ENCODE peak calls at places on chromosomes 1 and 21, in seven cellular contexts. S, G, W, B, P, N and T are unnamed samples.
A peak's percentile ranks its signal among the peaks of the same experiment; 100 is the strongest.

GRCh38 chr1:225762444-225762843 is 15.2 kb upstream of the SRP9 start:
- DNase-seq in P (no peak), B (peak; percentile 60), G (no peak), N (peak; percentile 17), S (no peak), W (no peak), T (peak; percentile 9)

GRCh38 chr21:27406297-27407009 is 439.6 kb upstream of the ADAMTS5 start:
- DNase-seq in B (no peak), W (no peak), G (no peak), N (no peak), P (no peak), S (no peak), T (no peak)

GRCh38 chr1:1058921-1059493 is 15.1 kb downstream of the RNF223 start:
- DNase-seq in W (no peak), S (no peak), N (peak; percentile 91), G (no peak), P (no peak), B (no peak), T (no peak)

GRCh38 chr1:109894823-109895719 is 15.6 kb upstream of the CSF1 start:
- DNase-seq in W (no peak), S (no peak), G (no peak), N (no peak), P (no peak), B (no peak), T (no peak)

GRCh38 chr1:153921080-153921802 is 1.5 kb downstream of the GATAD2B start:
- DNase-seq in G (no peak), B (no peak), P (no peak), W (no peak), S (no peak), N (no peak), T (no peak)

GRCh38 chr1:186994816-186995361 is 166.1 kb downstream of the PLA2G4A start:
- DNase-seq in P (no peak), G (no peak), N (no peak), B (no peak), S (no peak), W (no peak), T (no peak)

GRCh38 chr1:27299385-27300252 is 22.3 kb upstream of the TMEM222 start:
- DNase-seq in W (peak; percentile 70), N (no peak), B (peak; percentile 75), S (peak; percentile 36), P (peak; percentile 82), G (peak; percentile 97), T (peak; percentile 48)

GRCh38 chr1:54591127-54591756 is 32.1 kb downstream of the FAM151A start:
- DNase-seq in P (no peak), W (no peak), N (no peak), B (no peak), S (no peak), G (no peak), T (no peak)

GRCh38 chr1:66283583-66284041 is 250.3 kb upstream of the SGIP1 start:
- DNase-seq in B (no peak), G (no peak), P (no peak), W (no peak), N (no peak), S (no peak), T (no peak)
- TF ChIP-seq EP300 in B (no peak), G (no peak), P (no peak), W (no peak), N (no peak), S (no peak), T (no peak)

DNA sequence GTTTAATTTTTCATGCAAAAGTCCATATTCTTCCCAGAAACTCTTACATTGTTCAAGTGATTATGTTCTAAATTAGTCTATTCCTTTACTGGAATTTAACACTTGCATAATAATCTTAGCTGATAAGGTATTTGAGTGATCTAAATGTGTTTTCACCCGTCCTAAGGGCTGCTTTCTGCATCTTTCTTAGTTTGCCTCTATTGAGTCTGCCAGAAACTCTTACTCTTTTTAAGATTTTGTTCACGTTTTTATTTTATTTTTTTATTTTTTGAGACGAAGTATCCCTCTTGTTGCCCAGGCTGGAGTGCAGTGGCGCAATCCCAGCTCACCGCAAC is 52.0 kb downstream of the KCNJ15 start:
- DNase-seq in S (no peak), G (no peak), W (no peak), P (no peak), N (no peak), B (no peak), T (no peak)
- TF ChIP-seq EP300 in S (no peak), G (no peak), W (no peak), P (no peak), N (no peak), B (no peak), T (no peak)

GRCh38 chr1:12480031-12480430 is 138.0 kb downstream of the DHRS3 start:
- DNase-seq in S (no peak), P (no peak), N (no peak), W (no peak), B (no peak), G (no peak), T (no peak)

GRCh38 chr1:12477301-12477700 is 140.7 kb downstream of the DHRS3 start:
- DNase-seq in S (no peak), B (no peak), P (no peak), W (no peak), N (no peak), G (no peak), T (no peak)

GRCh38 chr1:12479311-12479710 is 138.7 kb downstream of the DHRS3 start:
- DNase-seq in P (no peak), B (no peak), N (no peak), W (no peak), G (no peak), S (no peak), T (no peak)

GRCh38 chr1:12478612-12478985 is 139.4 kb downstream of the DHRS3 start:
- DNase-seq in W (peak; percentile 41), P (peak; percentile 67), S (no peak), G (no peak), N (peak; percentile 48), B (no peak), T (no peak)

DNA sequence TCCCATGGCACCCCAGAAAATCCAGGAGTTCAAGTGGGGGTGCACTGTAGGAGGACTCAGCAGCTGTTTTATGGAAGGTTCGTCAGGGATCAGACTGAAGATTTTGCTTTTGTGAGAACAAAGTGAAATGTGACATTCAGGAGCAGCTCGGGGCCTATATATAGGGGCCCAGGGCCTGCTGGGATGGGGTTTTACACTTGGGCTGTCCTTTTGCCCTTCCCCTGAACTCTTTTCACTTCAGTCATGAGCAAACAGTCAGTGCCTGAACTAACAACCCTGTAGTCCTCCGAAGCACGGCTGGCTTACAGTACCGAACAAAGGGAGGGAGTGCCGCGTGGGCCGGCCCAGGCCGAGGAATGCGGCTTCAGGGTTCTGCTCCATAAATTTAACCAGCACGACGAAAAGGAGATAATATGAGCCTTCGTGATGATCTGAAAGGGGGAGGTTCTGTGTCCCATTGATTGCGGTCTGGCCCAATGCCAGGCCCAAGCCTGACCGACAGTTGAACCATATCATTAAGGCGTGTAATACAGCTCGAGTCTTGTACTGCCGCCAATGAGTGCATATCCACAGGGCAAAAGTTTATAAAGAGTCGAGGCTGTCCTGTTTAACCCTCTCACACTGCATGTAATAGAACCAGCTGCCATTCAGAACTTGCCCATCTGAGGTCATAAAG is 139.9 kb downstream of the DHRS3 start:
- DNase-seq in P (peak; percentile 95), W (peak; percentile 90), G (no peak), S (peak; percentile 64), B (peak; percentile 97), N (peak; percentile 90), T (peak; percentile 69)
- TF ChIP-seq EP300 in P (no peak), W (no peak), G (no peak), S (peak; percentile 35), B (peak; percentile 75), N (peak; percentile 94), T (no peak)

GRCh38 chr1:38270241-38270871 is 223.8 kb upstream of the POU3F1 start:
- DNase-seq in N (no peak), B (no peak), P (no peak), G (no peak), S (no peak), W (no peak), T (no peak)
- TF ChIP-seq EP300 in N (no peak), B (no peak), P (no peak), G (no peak), S (no peak), W (no peak), T (no peak)

GRCh38 chr1:228321895-228322294 is 84.7 kb downstream of the TRIM11 start:
- DNase-seq in P (no peak), S (no peak), W (no peak), G (no peak), N (no peak), B (no peak), T (no peak)
- TF ChIP-seq EP300 in P (no peak), S (no peak), W (no peak), G (no peak), N (no peak), B (no peak), T (no peak)

GRCh38 chr1:84086189-84086588 is 57.9 kb upstream of the PRKACB start:
- DNase-seq in G (no peak), N (no peak), B (no peak), S (no peak), W (no peak), P (no peak), T (no peak)

GRCh38 chr1:84078108-84078823 is 65.8 kb upstream of the PRKACB start:
- DNase-seq in N (peak; percentile 30), W (no peak), G (no peak), P (peak; percentile 67), B (peak; percentile 9), S (no peak), T (no peak)

GRCh38 chr1:84078824-84079167 is 65.3 kb upstream of the PRKACB start:
- DNase-seq in S (no peak), G (no peak), W (no peak), N (no peak), P (no peak), B (no peak), T (no peak)

GRCh38 chr1:84086616-84087015 is 57.5 kb upstream of the PRKACB start:
- DNase-seq in G (no peak), P (no peak), N (no peak), S (no peak), B (no peak), W (no peak), T (no peak)

DNA sequence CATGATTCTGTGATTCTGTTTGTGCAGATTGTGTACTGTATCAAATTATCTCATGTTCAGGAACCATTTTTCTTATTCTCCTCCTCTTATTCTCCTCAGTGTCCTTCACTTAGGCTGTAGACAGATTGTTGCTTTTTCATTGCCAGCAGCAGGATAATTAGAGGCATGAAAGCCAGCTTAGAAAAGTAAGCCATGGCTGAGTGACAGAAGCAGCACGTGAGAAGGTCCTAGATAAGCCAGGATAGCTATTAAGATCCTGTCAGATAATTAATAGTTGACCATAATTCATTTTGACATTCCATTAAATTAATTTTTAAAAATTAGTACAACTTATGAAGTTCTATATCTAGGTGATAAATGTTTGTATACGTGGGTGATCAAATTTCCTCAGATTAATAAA is 60.8 kb upstream of the PRKACB start:
- DNase-seq in P (no peak), B (no peak), S (no peak), W (no peak), G (no peak), N (no peak), T (no peak)
- TF ChIP-seq EP300 in P (no peak), B (no peak), S (no peak), W (no peak), G (no peak), N (no peak), T (no peak)

GRCh38 chr1:218424528-218424927 is 79.4 kb downstream of the TGFB2 start:
- DNase-seq in W (no peak), P (no peak), G (no peak), N (no peak), B (no peak), S (no peak), T (no peak)
- TF ChIP-seq EP300 in W (no peak), P (no peak), G (no peak), N (no peak), B (no peak), S (no peak), T (no peak)